ENCODE peak calls at places on chromosome 16, in four cellular contexts. E is H9, N is lower leg skin, U is ovary. I is an unnamed sample.

GRCh38 chr16:50265260-50265659 is 1.1 kb upstream of the ADCY7 start:
- DNase-seq in N (peak), U (no peak), E (no peak), I (no peak)

GRCh38 chr16:4410335-4411075 is 5.9 kb downstream of the CORO7 start:
- DNase-seq in N (no peak), U (peak), E (no peak), I (no peak)

GRCh38 chr16:56549744-56550385 is 15.0 kb upstream of the MT4 start:
- DNase-seq in U (no peak), E (no peak), N (no peak), I (no peak)

GRCh38 chr16:87560428-87561199 is 41.7 kb upstream of the JPH3 start:
- DNase-seq in U (peak), E (peak), N (no peak), I (no peak)

GRCh38 chr16:71439531-71439930 is 2.3 kb downstream of the TLE7 start:
- DNase-seq in U (no peak), E (no peak), N (no peak), I (no peak)

GRCh38 chr16:13766334-13766733 is 153.6 kb upstream of the ERCC4 start:
- DNase-seq in E (no peak), U (no peak), N (no peak), I (no peak)

GRCh38 chr16:89360760-89361435 is 129.5 kb downstream of the ANKRD11 start:
- DNase-seq in U (no peak), E (no peak), N (no peak), I (no peak)

GRCh38 chr16:2790631-2791030 is 3.3 kb upstream of the PRSS33 start:
- DNase-seq in N (no peak), U (no peak), E (no peak), I (no peak)

GRCh38 chr16:12096162-12096781 is 119.7 kb downstream of the SNX29 start:
- DNase-seq in E (no peak), N (no peak), U (no peak), I (no peak)

GRCh38 chr16:20621406-20621805 is 45.2 kb upstream of the ACSM2B start:
- DNase-seq in E (no peak), U (no peak), N (no peak), I (no peak)

GRCh38 chr16:57133911-57134310 is 41.5 kb downstream of the CPNE2 start:
- DNase-seq in U (no peak), N (peak), E (no peak), I (no peak)

GRCh38 chr16:55703003-55704001 is 47.5 kb downstream of the SLC6A2 start:
- DNase-seq in U (no peak), N (peak), E (no peak), I (no peak)

GRCh38 chr16:84559311-84559932 is 55.0 kb upstream of the MEAK7 start:
- DNase-seq in U (no peak), E (peak), N (no peak), I (no peak)

GRCh38 chr16:65297453-65297852 is 175.6 kb upstream of the CDH11 start:
- DNase-seq in E (no peak), N (no peak), U (no peak), I (no peak)

GRCh38 chr16:82694239-82694874 is 67.6 kb downstream of the CDH13 start:
- DNase-seq in U (no peak), E (no peak), N (no peak), I (no peak)

GRCh38 chr16:89922477-89922883 is 662 bp upstream of the TUBB3 start:
- DNase-seq in E (peak), N (peak), U (peak), I (peak)

GRCh38 chr16:57470683-57471082 is 8.2 kb downstream of the POLR2C start:
- DNase-seq in E (peak), N (peak), U (peak), I (no peak)

GRCh38 chr16:3074860-3075545 is 9.6 kb downstream of the IL32 start:
- DNase-seq in E (no peak), U (no peak), N (no peak), I (no peak)

GRCh38 chr16:5502467-5502869 is 404.9 kb upstream of the EEF2KMT start:
- DNase-seq in U (no peak), E (peak), N (no peak), I (peak)

GRCh38 chr16:84839054-84839453 is 19.3 kb downstream of the CRISPLD2 start:
- DNase-seq in N (no peak), U (no peak), E (no peak), I (no peak)

GRCh38 chr16:4057439-4057877 is 58.8 kb downstream of the ADCY9 start:
- DNase-seq in U (no peak), N (no peak), E (no peak), I (no peak)

GRCh38 chr16:64983983-64984382 is 137.9 kb downstream of the CDH11 start:
- DNase-seq in N (no peak), U (peak), E (peak), I (peak)

GRCh38 chr16:69132424-69133252 is at the start of the genes CHTF8 and UTP4:
- DNase-seq in E (peak), N (peak), U (peak), I (peak)

GRCh38 chr16:55711959-55712876 is 56.4 kb downstream of the SLC6A2 start:
- DNase-seq in U (peak), E (peak), N (peak), I (peak)

GRCh38 chr16:88017006-88017405 is 65.8 kb downstream of the BANP start:
- DNase-seq in N (no peak), U (no peak), E (no peak), I (no peak)

GRCh38 chr16:48862087-48862532 is 252.1 kb upstream of the N4BP1 start:
- DNase-seq in N (no peak), E (peak), U (no peak), I (no peak)

GRCh38 chr16:4009177-4009576 is 107.1 kb downstream of the ADCY9 start:
- DNase-seq in N (no peak), E (no peak), U (no peak), I (no peak)

GRCh38 chr16:13935408-13935807 is 15.5 kb downstream of the ERCC4 start:
- DNase-seq in U (no peak), E (peak), N (no peak), I (no peak)

GRCh38 chr16:55759983-55760664 is 72.8 kb downstream of the CES1 start:
- DNase-seq in E (peak), U (no peak), N (no peak), I (no peak)

GRCh38 chr16:79265701-79266100 is 334.8 kb downstream of the MAF start:
- DNase-seq in U (no peak), N (no peak), E (no peak), I (no peak)

GRCh38 chr16:75382611-75383010 is 50.7 kb downstream of the CFDP1 start:
- DNase-seq in E (no peak), N (no peak), U (no peak), I (no peak)

GRCh38 chr16:2085669-2086068 is 37.9 kb downstream of the TSC2 start:
- DNase-seq in E (no peak), N (no peak), U (no peak), I (no peak)

GRCh38 chr16:10514369-10515055 is 65.9 kb downstream of the EMP2 start:
- DNase-seq in U (peak), E (no peak), N (peak), I (peak)

GRCh38 chr16:31386157-31386984 is 6.8 kb upstream of the ITGAD start:
- DNase-seq in E (no peak), N (no peak), U (no peak), I (no peak)

DNA sequence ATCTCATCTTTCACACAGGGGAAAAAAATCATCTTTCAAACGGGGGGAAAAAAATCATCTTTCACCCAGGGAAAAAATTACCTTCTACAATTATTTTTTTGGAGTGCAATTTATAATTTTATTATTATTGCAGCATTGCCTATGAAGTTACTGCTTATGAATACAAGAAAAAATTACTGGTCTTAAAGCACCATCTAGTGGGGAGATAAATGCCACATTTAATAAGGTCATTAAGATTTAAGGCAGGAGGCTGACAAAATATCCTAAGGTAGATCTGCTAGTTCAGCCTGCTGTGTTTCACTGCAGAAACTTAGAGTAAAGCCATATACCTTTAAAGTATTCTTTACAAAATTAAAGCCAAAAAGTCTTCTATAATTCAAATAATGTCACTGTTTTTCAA is 13.7 kb downstream of the SHCBP1 start:
- DNase-seq in U (no peak), E (no peak), N (no peak), I (no peak)
- TF ChIP-seq CTCF in U (no peak), E (peak), N (no peak), I (no peak)

DNA sequence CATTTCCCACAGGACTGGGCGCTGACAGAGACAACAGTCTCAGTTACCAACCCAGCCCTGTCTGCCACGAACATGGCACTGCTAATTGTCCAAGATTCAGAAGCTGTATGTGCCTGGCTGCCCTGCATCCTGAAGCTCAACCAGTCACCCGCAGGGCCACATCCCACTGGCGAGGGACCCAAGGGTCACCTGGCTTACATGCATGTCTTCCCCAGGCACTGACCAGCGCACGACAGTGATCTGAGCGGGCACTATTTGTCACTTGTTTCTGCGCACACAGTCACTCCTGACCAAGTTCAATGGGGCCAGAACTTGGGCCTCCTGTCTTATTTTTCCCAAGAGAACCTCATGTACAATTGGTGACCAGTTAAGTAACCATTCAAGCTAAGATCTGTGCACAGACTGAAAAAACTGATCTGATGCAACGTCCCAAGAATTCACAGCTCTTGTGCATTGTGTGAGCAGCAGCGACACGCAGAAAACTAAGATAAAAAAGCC is 13.1 kb downstream of the USP7 start:
- DNase-seq in N (no peak), E (no peak), U (no peak), I (no peak)
- TF ChIP-seq CTCF in N (no peak), E (no peak), U (no peak), I (no peak)

GRCh38 chr16:81480856-81481821 is 36.5 kb downstream of the CMIP start:
- DNase-seq in E (no peak), N (no peak), U (no peak), I (no peak)
- TF ChIP-seq CTCF in E (no peak), N (no peak), U (no peak), I (no peak)

GRCh38 chr16:815861-816260 is 15.3 kb upstream of the GNG13 start:
- DNase-seq in E (no peak), N (no peak), U (no peak), I (no peak)

GRCh38 chr16:814974-815373 is 14.4 kb upstream of the GNG13 start:
- DNase-seq in E (no peak), U (no peak), N (no peak), I (no peak)

GRCh38 chr16:817001-817906 is 16.7 kb upstream of the GNG13 start:
- DNase-seq in N (no peak), E (no peak), U (no peak), I (no peak)

GRCh38 chr16:813204-813915 is 12.8 kb upstream of the GNG13 start:
- DNase-seq in E (peak), N (no peak), U (no peak), I (no peak)

DNA sequence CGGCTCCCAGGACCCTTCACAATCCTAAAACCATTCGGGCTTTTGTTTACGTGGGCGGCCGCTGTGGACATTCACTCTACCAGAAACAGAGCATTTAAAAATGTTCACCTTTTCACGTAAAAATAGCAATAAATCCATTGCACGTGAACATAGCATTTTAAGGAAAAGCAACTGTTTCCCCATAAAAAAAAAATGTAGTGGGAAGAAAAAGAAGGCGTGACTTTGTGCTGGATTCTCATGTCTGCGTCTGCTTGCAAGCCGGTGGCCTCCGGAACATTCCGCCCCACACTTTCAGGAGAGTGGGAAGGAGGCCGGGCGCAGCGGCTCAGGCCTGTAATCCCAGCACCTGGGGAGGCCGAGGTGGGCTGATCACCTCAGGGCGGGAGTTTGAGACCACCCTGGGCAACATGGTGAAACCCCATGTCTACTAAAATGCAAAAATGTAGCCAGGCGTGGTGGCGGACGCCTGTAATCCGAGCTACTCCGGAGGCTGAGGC is 13.4 kb upstream of the GNG13 start:
- DNase-seq in U (no peak), N (no peak), E (no peak), I (no peak)
- TF ChIP-seq CTCF in U (no peak), N (no peak), E (no peak), I (peak)

GRCh38 chr16:19430345-19430744 is 12.7 kb downstream of the TMC5 start:
- DNase-seq in N (no peak), U (no peak), E (no peak), I (no peak)
- TF ChIP-seq CTCF in N (no peak), U (no peak), E (no peak), I (no peak)

DNA sequence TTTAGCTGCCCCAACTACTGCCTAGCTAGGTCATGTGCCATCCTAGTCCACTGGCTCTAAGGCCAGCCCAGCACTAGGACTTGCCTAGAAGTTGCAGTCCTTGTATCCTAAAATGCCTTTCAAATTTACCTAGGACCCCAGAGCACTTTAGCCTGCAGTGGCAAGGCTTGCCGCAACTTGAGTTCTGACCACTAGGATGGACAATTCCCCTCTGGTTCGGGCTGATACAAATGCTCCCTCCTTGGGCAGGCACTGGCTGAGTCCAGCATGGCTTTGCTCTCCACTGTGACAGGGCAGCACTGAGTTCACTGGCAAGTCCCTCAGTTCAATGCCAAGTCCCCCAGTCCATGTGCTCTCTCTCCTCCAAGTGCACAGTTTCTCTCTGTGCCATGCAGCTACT is 9.9 kb upstream of the TMEM219 start:
- DNase-seq in N (no peak), U (no peak), E (peak), I (no peak)
- TF ChIP-seq CTCF in N (no peak), U (no peak), E (peak), I (no peak)

GRCh38 chr16:54212893-54213292 is 73.7 kb downstream of the IRX3 start:
- DNase-seq in N (no peak), E (no peak), U (no peak), I (no peak)

GRCh38 chr16:54213322-54213721 is 73.3 kb downstream of the IRX3 start:
- DNase-seq in U (no peak), E (no peak), N (no peak), I (no peak)

GRCh38 chr16:54207837-54208236 is 78.8 kb downstream of the IRX3 start:
- DNase-seq in E (no peak), U (no peak), N (no peak), I (no peak)

GRCh38 chr16:54208262-54208661 is 78.3 kb downstream of the IRX3 start:
- DNase-seq in N (peak), U (no peak), E (no peak), I (no peak)

GRCh38 chr16:54210437-54211081 is 76.0 kb downstream of the IRX3 start:
- DNase-seq in E (no peak), U (no peak), N (no peak), I (no peak)
- TF ChIP-seq CTCF in E (no peak), U (no peak), N (no peak), I (no peak)

DNA sequence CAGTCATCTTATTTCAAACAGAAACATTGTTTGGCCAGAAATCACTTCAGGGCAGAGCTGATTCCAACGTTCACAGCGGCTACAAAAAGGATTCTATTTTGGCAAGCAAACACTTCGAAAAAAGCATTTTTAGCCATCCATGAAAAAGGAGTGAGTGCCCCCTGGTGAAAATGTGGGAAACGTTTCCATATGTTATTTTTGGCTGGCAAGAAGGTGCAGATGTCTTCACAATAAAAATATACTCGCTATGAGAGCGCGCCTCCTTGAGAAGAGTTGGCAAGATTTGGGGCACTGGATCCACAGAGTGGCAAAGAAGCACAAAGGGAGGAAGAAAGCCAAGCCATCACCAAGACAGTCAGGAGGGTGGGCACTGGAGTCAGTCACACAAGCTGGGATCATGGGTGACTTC is 191.1 kb downstream of the CHD9NB start:
- DNase-seq in U (no peak), E (no peak), N (no peak), I (no peak)
- TF ChIP-seq CTCF in U (no peak), E (peak), N (no peak), I (peak)

DNA sequence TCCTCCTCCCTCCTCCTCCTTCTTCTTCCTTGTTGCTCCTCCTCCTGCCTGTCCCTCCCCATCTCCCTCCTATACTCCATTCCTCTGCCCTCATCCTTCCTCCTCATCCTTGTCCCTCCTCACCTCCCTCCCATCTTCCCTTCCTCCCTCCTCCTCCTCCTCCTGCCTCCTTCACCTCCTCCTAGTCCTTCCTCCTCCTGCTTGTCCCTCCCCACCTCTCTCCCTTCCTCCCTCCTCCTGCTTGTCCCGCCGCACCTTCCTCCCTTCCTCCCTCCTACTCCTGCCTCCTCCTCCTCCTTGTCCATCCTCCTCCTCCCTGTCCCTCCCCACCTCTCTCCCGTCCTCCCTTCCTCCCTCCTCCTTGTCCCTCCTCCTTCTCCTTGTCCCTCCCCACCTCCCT is 222.6 kb downstream of the IRF8 start:
- DNase-seq in E (no peak), U (no peak), N (no peak), I (no peak)
- TF ChIP-seq CTCF in E (no peak), U (no peak), N (no peak), I (no peak)